ENCODE peak calls at places on chromosomes 16 and 17, in nine cellular contexts. C is psoas muscle; B is choroid plexus epithelial cell; D is GM06990; J is AG10803; F is progenitor cell of endocrine pancreas; W is HFFc6; X is CD8-positive, alpha-beta T cell; M is body of pancreas. E is an unnamed sample.

GRCh38 chr17:19752216-19753048 is 4.3 kb upstream of the ALDH3A1 start:
- DNase-seq in C (no peak), W (no peak), X (no peak), J (no peak), D (no peak), M (no peak), F (no peak), B (no peak), E (no peak)

GRCh38 chr17:56110463-56111138 is 42.7 kb upstream of the ANKFN1 start:
- DNase-seq in X (no peak), C (no peak), W (no peak), B (no peak), F (no peak), D (no peak), J (no peak), M (no peak), E (no peak)

GRCh38 chr16:68985855-68986254 is 119.6 kb upstream of the HAS3 start:
- DNase-seq in X (no peak), M (no peak), J (peak), D (no peak), B (peak), C (no peak), F (no peak), W (peak), E (no peak)

GRCh38 chr17:58521680-58522079 is 7.2 kb upstream of the MTMR4 start:
- DNase-seq in W (no peak), C (no peak), D (no peak), M (no peak), X (no peak), F (no peak), B (no peak), J (no peak), E (no peak)

GRCh38 chr17:28953444-28954118 is 2.3 kb upstream of the PHF12 start:
- DNase-seq in B (peak), M (peak), D (peak), X (peak), W (no peak), J (peak), F (peak), C (no peak), E (peak)

GRCh38 chr16:11547517-11547916 is 39.2 kb downstream of the LITAF start:
- DNase-seq in B (no peak), J (no peak), M (no peak), F (no peak), C (no peak), D (no peak), X (no peak), W (no peak), E (no peak)

GRCh38 chr16:71214771-71215381 is 15.6 kb downstream of the HYDIN start:
- DNase-seq in B (peak), X (no peak), J (no peak), F (no peak), M (no peak), W (no peak), D (no peak), C (no peak), E (no peak)

GRCh38 chr17:77420804-77421634 is 280.2 kb downstream of the SEC14L1 start:
- DNase-seq in F (no peak), W (peak), J (peak), C (peak), D (no peak), M (no peak), X (peak), B (peak), E (no peak)

GRCh38 chr17:59800530-59800942 is 92.2 kb downstream of the TUBD1 start:
- DNase-seq in C (no peak), J (peak), D (no peak), F (no peak), W (no peak), M (no peak), B (peak), X (no peak), E (no peak)

GRCh38 chr17:44219126-44219635 is 294 bp downstream of the UBTF start:
- DNase-seq in F (peak), W (no peak), C (peak), M (peak), D (peak), B (peak), J (peak), X (peak), E (no peak)

GRCh38 chr16:84360170-84360569 is 8.2 kb upstream of the ATP2C2 start:
- DNase-seq in C (no peak), J (no peak), D (no peak), W (no peak), B (peak), X (peak), F (no peak), M (no peak), E (no peak)

GRCh38 chr17:1454541-1454940 is 1.5 kb downstream of the CRK start:
- DNase-seq in J (no peak), W (no peak), C (no peak), F (no peak), M (no peak), D (no peak), X (peak), B (no peak), E (no peak)

GRCh38 chr17:78474631-78475146 is 96.2 kb downstream of the PGS1 start:
- DNase-seq in D (peak), X (peak), J (no peak), M (no peak), F (no peak), B (no peak), W (no peak), C (no peak), E (no peak)

GRCh38 chr17:57355090-57355859 is 99.0 kb downstream of the MSI2 start:
- DNase-seq in D (no peak), J (no peak), X (no peak), B (peak), M (no peak), W (no peak), F (no peak), C (no peak), E (no peak)

GRCh38 chr16:57319646-57320045 is 35.2 kb upstream of the PLLP start:
- DNase-seq in W (no peak), M (no peak), B (no peak), F (no peak), C (no peak), D (no peak), X (no peak), J (no peak), E (no peak)

GRCh38 chr16:23952128-23953041 is 116.6 kb downstream of the PRKCB start:
- DNase-seq in X (peak), M (no peak), B (peak), D (no peak), J (no peak), W (no peak), C (no peak), F (no peak), E (no peak)

GRCh38 chr17:50114849-50115357 is 15.1 kb downstream of the SAMD14 start:
- DNase-seq in C (no peak), X (peak), J (peak), W (peak), D (no peak), B (peak), F (no peak), M (no peak), E (no peak)

GRCh38 chr16:49280022-49280741 is 1.5 kb downstream of the CBLN1 start:
- DNase-seq in B (no peak), J (no peak), M (peak), X (no peak), D (no peak), C (no peak), F (peak), W (no peak), E (no peak)

DNA sequence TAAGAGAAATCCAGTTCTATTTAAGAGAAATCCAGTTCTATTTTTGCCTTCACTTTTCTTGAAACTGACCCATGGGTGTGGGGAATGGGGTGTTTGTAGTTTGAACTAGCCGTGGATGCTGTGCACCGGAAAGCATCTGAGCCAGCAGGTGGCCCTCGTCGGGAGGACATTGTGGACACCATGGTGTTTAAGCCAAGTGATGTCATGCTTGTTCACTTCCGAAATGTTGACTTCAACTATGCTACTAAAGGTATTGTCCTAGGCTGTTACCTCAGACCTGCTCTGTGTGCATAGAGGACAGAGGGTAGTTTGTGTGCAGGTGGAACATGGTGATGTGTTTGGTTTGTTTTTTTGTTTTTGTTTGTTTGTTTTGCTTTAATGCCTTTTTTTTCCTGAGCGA is 3.3 kb downstream of the ATXN2L start:
- DNase-seq in W (no peak), B (peak), M (no peak), D (no peak), F (no peak), C (no peak), J (no peak), X (no peak), E (no peak)
- TF ChIP-seq CTCF in W (peak), B (peak), M (no peak), D (no peak), F (no peak), C (peak), J (peak), X (no peak), E (no peak)

DNA sequence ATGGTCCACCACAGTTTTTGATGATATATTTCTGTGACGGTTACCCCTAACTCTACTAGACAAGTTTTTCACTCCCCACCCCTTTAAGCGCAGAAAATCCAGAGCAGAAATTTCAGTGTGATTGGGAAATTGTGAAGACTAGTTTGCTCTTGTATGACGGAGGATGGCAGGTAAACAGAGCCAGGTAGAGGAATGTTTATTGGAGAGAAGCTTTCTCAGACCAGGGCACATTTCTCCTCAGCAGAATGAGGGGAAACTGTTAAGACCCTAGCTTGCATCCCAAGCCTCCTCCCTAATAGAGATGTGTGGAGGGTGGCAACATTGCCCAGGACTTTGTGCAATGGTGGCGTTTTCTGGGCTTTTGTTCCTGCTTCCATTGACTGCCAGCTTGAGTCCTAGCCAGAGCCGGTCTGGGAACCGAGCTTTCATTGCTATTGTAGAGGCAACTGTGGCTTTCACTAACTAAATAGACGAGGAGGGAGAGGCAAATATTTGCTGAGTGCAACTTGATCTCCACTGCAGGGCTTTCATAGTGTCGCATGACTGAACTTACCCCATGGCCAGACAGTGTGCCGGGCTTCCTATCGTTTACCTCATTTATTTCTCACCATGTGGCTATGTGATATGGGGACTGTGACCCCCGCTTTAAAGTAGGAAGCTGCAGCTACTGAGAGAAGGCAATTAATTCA is 159.6 kb upstream of the MPHOSPH6 start:
- DNase-seq in X (no peak), B (no peak), C (no peak), D (no peak), M (peak), W (no peak), F (peak), J (no peak), E (no peak)
- TF ChIP-seq CTCF in X (no peak), B (no peak), C (no peak), D (no peak), M (no peak), W (no peak), F (no peak), J (no peak), E (no peak)

GRCh38 chr16:4507588-4508345 is 30.8 kb downstream of the CDIP1 start:
- DNase-seq in D (no peak), B (no peak), X (no peak), M (no peak), C (no peak), J (no peak), W (no peak), F (no peak), E (no peak)
- TF ChIP-seq CTCF in D (no peak), B (no peak), X (no peak), M (no peak), C (no peak), J (no peak), W (no peak), F (no peak), E (no peak)

DNA sequence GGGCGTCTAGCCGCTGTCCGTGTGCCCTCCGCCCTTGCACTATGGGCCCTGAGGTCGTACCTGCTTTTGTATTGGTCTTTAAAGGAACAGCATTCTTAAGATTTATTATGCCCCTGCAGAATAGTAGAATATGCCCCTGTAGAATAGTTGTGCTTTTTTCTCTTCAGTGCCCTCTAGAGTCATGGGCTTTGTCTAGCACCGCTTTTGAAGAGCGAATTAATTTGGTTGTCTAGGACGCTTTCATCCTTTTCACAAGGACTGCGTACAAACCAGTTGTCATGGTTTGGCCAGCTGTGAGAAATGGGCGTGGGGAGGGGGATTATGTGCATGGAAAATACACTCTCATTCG is 615 bp downstream of the CEP95 start:
- DNase-seq in D (no peak), W (peak), J (peak), M (peak), F (no peak), X (no peak), C (peak), B (peak), E (no peak)
- TF ChIP-seq CTCF in D (peak), W (peak), J (peak), M (peak), F (peak), X (peak), C (peak), B (peak), E (no peak)